ENCODE peak calls at places on chromosome X, in ten cellular contexts. V is sigmoid colon; Y is effector CD4-positive, alpha-beta T cell; K is ecto neural progenitor cell; Z is foreskin fibroblast; O is right cardiac atrium; X is stimulated activated naive B cell treated with anti-CD40 and anti-IgM and Interleukin-4, amounts not matched to agents 10 μg/mL and 1 μg/mL and 100 μg/mL, for 72 hours; H is GM13977; U is NCI-H1417; Q is RPMI7951. D is an unnamed sample.

GRCh38 chrX:1181131-1181530 is 31.3 kb downstream of the CRLF2 start:
- DNase-seq in V (no peak), Y (no peak), K (peak; percentile 33), Z (no peak), O (no peak), X (no peak), H (no peak), U (no peak), Q (no peak), D (no peak)

GRCh38 chrX:34884693-34885277 is 57.8 kb upstream of the FAM47B start:
- DNase-seq in V (no peak), Y (no peak), K (no peak), Z (peak; percentile 70), O (no peak), X (no peak), H (no peak), U (peak; percentile 45), Q (peak; percentile 85), D (no peak)

GRCh38 chrX:48696301-48697181 is at the start of gene SUV39H1:
- DNase-seq in V (peak; percentile 94), Y (peak; percentile 77), K (peak; percentile 87), Z (peak; percentile 86), O (peak; percentile 90), X (peak; percentile 84), H (peak; percentile 96), U (peak; percentile 89), Q (peak; percentile 91), D (peak; percentile 94)

GRCh38 chrX:74636749-74637314 is 22.4 kb upstream of the RLIM start:
- DNase-seq in V (no peak), Y (no peak), K (no peak), Z (no peak), O (no peak), X (no peak), H (no peak), U (no peak), Q (no peak), D (no peak)

GRCh38 chrX:13495232-13495631 is 74.2 kb upstream of the EGFL6 start:
- DNase-seq in V (no peak), Y (no peak), K (no peak), Z (no peak), O (no peak), X (no peak), H (no peak), U (no peak), Q (no peak), D (no peak)

GRCh38 chrX:132751043-132751690 is 207.3 kb downstream of the HS6ST2 start:
- DNase-seq in V (no peak), Y (no peak), K (no peak), Z (no peak), O (no peak), X (no peak), H (no peak), U (peak; percentile 34), Q (no peak), D (no peak)

GRCh38 chrX:36198575-36198974 is 279.0 kb downstream of the CFAP47 start:
- DNase-seq in V (no peak), Y (no peak), K (no peak), Z (no peak), O (no peak), X (no peak), H (no peak), U (no peak), Q (no peak), D (no peak)

GRCh38 chrX:642436-643210 is 12.0 kb downstream of the SHOX start:
- DNase-seq in V (no peak), Y (no peak), K (no peak), Z (no peak), O (no peak), X (no peak), H (no peak), U (no peak), Q (no peak), D (no peak)

GRCh38 chrX:30793075-30793766 is 95.8 kb downstream of the TAB3 start:
- DNase-seq in V (peak; percentile 26), Y (no peak), K (no peak), Z (no peak), O (no peak), X (no peak), H (no peak), U (no peak), Q (no peak), D (no peak)

GRCh38 chrX:153953342-153953830 is 8.9 kb upstream of the RENBP start:
- DNase-seq in V (peak; percentile 93), Y (peak; percentile 77), K (peak; percentile 80), Z (peak; percentile 37), O (peak; percentile 72), X (peak; percentile 67), H (peak; percentile 91), U (peak; percentile 71), Q (peak; percentile 36), D (peak; percentile 82)

GRCh38 chrX:84078991-84079390 is 109.0 kb downstream of the RPS6KA6 start:
- DNase-seq in V (no peak), Y (no peak), K (no peak), Z (no peak), O (no peak), X (no peak), H (no peak), U (peak; percentile 49), Q (no peak), D (no peak)

GRCh38 chrX:49915352-49916222 is 6.8 kb upstream of the CLCN5 start:
- DNase-seq in V (no peak), Y (peak; percentile 53), K (no peak), Z (peak; percentile 24), O (no peak), X (peak; percentile 23), H (peak; percentile 54), U (peak; percentile 78), Q (peak; percentile 51), D (peak; percentile 18)

GRCh38 chrX:20517565-20517964 is 250.9 kb upstream of the RPS6KA3 start:
- DNase-seq in V (no peak), Y (no peak), K (no peak), Z (peak; percentile 52), O (no peak), X (no peak), H (no peak), U (no peak), Q (peak; percentile 68), D (no peak)

GRCh38 chrX:57905141-57905540 is 5.1 kb downstream of the ZXDA start:
- DNase-seq in V (no peak), Y (no peak), K (no peak), Z (no peak), O (no peak), X (no peak), H (no peak), U (peak; percentile 47), Q (peak; percentile 28), D (no peak)

GRCh38 chrX:66074920-66075879 is 35.3 kb upstream of the VSIG4 start:
- DNase-seq in V (peak; percentile 77), Y (peak; percentile 9), K (no peak), Z (no peak), O (peak; percentile 39), X (peak; percentile 5), H (no peak), U (no peak), Q (peak; percentile 31), D (no peak)

GRCh38 chrX:22952011-22952410 is 47.7 kb upstream of the DDX53 start:
- DNase-seq in V (no peak), Y (no peak), K (no peak), Z (peak; percentile 18), O (no peak), X (no peak), H (no peak), U (no peak), Q (peak; percentile 66), D (no peak)

GRCh38 chrX:140480765-140481164 is 24.1 kb downstream of the SOX3 start:
- DNase-seq in V (no peak), Y (no peak), K (no peak), Z (no peak), O (no peak), X (no peak), H (no peak), U (no peak), Q (peak; percentile 51), D (no peak)

GRCh38 chrX:6071755-6072154 is 156.9 kb downstream of the NLGN4X start:
- DNase-seq in V (no peak), Y (no peak), K (no peak), Z (no peak), O (no peak), X (no peak), H (no peak), U (no peak), Q (no peak), D (no peak)

GRCh38 chrX:141936080-141936479 is 32.4 kb downstream of the MAGEC1 start:
- DNase-seq in V (no peak), Y (no peak), K (no peak), Z (no peak), O (no peak), X (no peak), H (no peak), U (peak; percentile 35), Q (no peak), D (no peak)

GRCh38 chrX:2299871-2300270 is 200.9 kb downstream of the DHRSX start:
- DNase-seq in V (no peak), Y (no peak), K (no peak), Z (no peak), O (no peak), X (no peak), H (no peak), U (no peak), Q (no peak), D (no peak)

GRCh38 chrX:81890476-81890875 is 688.6 kb downstream of the SH3BGRL start:
- DNase-seq in V (no peak), Y (no peak), K (no peak), Z (no peak), O (no peak), X (no peak), H (no peak), U (no peak), Q (no peak), D (no peak)

GRCh38 chrX:39822133-39822748 is 275.5 kb downstream of the BCOR start:
- DNase-seq in V (no peak), Y (no peak), K (peak; percentile 67), Z (no peak), O (no peak), X (no peak), H (no peak), U (no peak), Q (no peak), D (no peak)

GRCh38 chrX:119479845-119480244 is 11.6 kb downstream of the SLC25A5 start:
- DNase-seq in V (peak; percentile 20), Y (no peak), K (no peak), Z (no peak), O (no peak), X (no peak), H (no peak), U (no peak), Q (no peak), D (no peak)

GRCh38 chrX:139423186-139423585 is 107.4 kb upstream of the F9 start:
- DNase-seq in V (no peak), Y (no peak), K (no peak), Z (no peak), O (no peak), X (no peak), H (no peak), U (no peak), Q (no peak), D (no peak)

D was measured in frontal cortex.